ENCODE peak calls at places on chromosomes 2 and 18, in seven cellular contexts. P is Ammon's horn; M is activated CD4-positive, alpha-beta T cell treated with anti-CD3 and anti-CD28 coated beads, Interleukin-2, amount 50 U/mL, for 24 hours; I is NB4; H is omental fat pad; B is stimulated activated CD8-positive, alpha-beta memory T cell treated with anti-CD3 and anti-CD28 coated beads, Interleukin-4, amount 100 ng/mL, for 24 hours; J is GM12892. F is an unnamed sample.

GRCh38 chr18:24461996-24462395 is 1.6 kb downstream of the HRH4 start:
- DNase-seq in P (no peak), I (no peak), M (no peak), B (no peak), J (no peak), H (no peak), F (no peak)

GRCh38 chr18:42364042-42364441 is 409.0 kb downstream of the PIK3C3 start:
- DNase-seq in B (no peak), M (no peak), P (no peak), H (no peak), I (no peak), J (no peak), F (no peak)

GRCh38 chr2:119744335-119744939 is 15.3 kb upstream of the PTPN4 start:
- DNase-seq in I (no peak), H (no peak), J (no peak), B (no peak), M (no peak), P (no peak), F (peak)

GRCh38 chr2:180604077-180604476 is 376.3 kb upstream of the UBE2E3 start:
- DNase-seq in I (peak), M (no peak), H (no peak), J (no peak), P (no peak), B (no peak), F (no peak)

GRCh38 chr2:1593371-1594205 is 150.7 kb downstream of the PXDN start:
- DNase-seq in P (no peak), B (no peak), J (no peak), M (no peak), H (no peak), I (no peak), F (no peak)

GRCh38 chr2:222535477-222535876 is 111.1 kb downstream of the SGPP2 start:
- DNase-seq in J (no peak), I (no peak), B (no peak), M (no peak), P (no peak), H (no peak), F (no peak)

GRCh38 chr18:5431836-5432575 is 111.8 kb downstream of the EPB41L3 start:
- DNase-seq in P (no peak), I (no peak), J (no peak), M (no peak), B (no peak), H (no peak), F (no peak)

GRCh38 chr2:46915281-46915810 is at the start of gene MCFD2:
- DNase-seq in P (peak), J (no peak), B (peak), I (no peak), H (no peak), M (no peak), F (peak)

GRCh38 chr2:238974061-238974460 is 126.2 kb downstream of the TWIST2 start:
- DNase-seq in H (no peak), M (no peak), P (no peak), I (no peak), B (no peak), J (no peak), F (no peak)

GRCh38 chr2:136068828-136069227 is 49.1 kb downstream of the CXCR4 start:
- DNase-seq in J (no peak), M (no peak), H (no peak), P (no peak), B (no peak), I (no peak), F (no peak)

GRCh38 chr2:115976916-115977315 is 1534.5 kb downstream of the DPP10 start:
- DNase-seq in M (no peak), P (no peak), J (no peak), I (no peak), H (no peak), B (no peak), F (no peak)

GRCh38 chr18:58013241-58014211 is 30.5 kb upstream of the NEDD4L start:
- DNase-seq in H (no peak), J (no peak), I (no peak), P (peak), M (no peak), B (no peak), F (no peak)

GRCh38 chr2:241672243-241673188 is 14.1 kb downstream of the DTYMK start:
- DNase-seq in B (no peak), I (no peak), M (no peak), P (no peak), J (no peak), H (no peak), F (no peak)

GRCh38 chr2:174572556-174572955 is 25.0 kb downstream of the WIPF1 start:
- DNase-seq in P (no peak), J (no peak), B (no peak), I (no peak), H (no peak), M (no peak), F (no peak)

GRCh38 chr2:109497447-109497846 is 116.3 kb downstream of the SEPTIN10 start:
- DNase-seq in H (no peak), I (no peak), M (no peak), B (no peak), P (no peak), J (no peak), F (no peak)

GRCh38 chr18:9852266-9853081 is 33.3 kb upstream of the TXNDC2 start:
- DNase-seq in J (no peak), M (no peak), B (no peak), H (no peak), I (no peak), P (no peak), F (no peak)

GRCh38 chr2:240856151-240856980 is 12.3 kb upstream of the AGXT start:
- DNase-seq in I (peak), M (no peak), J (no peak), P (no peak), B (no peak), H (no peak), F (no peak)